ENCODE peak calls at places on chromosomes 1 and 21, in eight cellular contexts. M, R, Q, J, Y, H, X and U are unnamed samples.

GRCh38 chr1:208187499-208188041 is 56.6 kb downstream of the PLXNA2 start:
- DNase-seq in M (no peak), R (no peak), Q (no peak), J (no peak), Y (no peak), H (no peak), X (peak; percentile 37), U (no peak)

GRCh38 chr1:227846265-227846858 is 30.9 kb downstream of the PRSS38 start:
- DNase-seq in M (no peak), R (no peak), Q (no peak), J (no peak), Y (no peak), H (no peak), X (no peak), U (no peak)

GRCh38 chr1:205448540-205449253 is 7.1 kb downstream of the BLACAT1 start:
- DNase-seq in M (no peak), R (no peak), Q (no peak), J (no peak), Y (no peak), H (no peak), X (no peak), U (no peak)

GRCh38 chr1:171940373-171940772 is 99.1 kb downstream of the DNM3 start:
- DNase-seq in M (peak; percentile 58), R (no peak), Q (no peak), J (peak; percentile 4), Y (no peak), H (no peak), X (no peak), U (peak; percentile 2)

GRCh38 chr1:65958561-65959350 is 166.1 kb downstream of the PDE4B start:
- DNase-seq in M (no peak), R (peak; percentile 38), Q (no peak), J (no peak), Y (no peak), H (no peak), X (peak; percentile 53), U (peak; percentile 78)

GRCh38 chr1:165631403-165632151 is 543 bp downstream of the MGST3 start:
- DNase-seq in M (peak; percentile 53), R (peak; percentile 45), Q (peak; percentile 9), J (peak; percentile 49), Y (peak; percentile 24), H (peak; percentile 63), X (peak; percentile 65), U (peak; percentile 80)

GRCh38 chr1:163035791-163036249 is 33.3 kb upstream of the RGS4 start:
- DNase-seq in M (peak; percentile 82), R (no peak), Q (no peak), J (peak; percentile 72), Y (no peak), H (no peak), X (no peak), U (peak; percentile 90)

GRCh38 chr1:12434174-12434573 is 183.8 kb downstream of the DHRS3 start:
- DNase-seq in M (peak; percentile 42), R (no peak), Q (peak; percentile 15), J (no peak), Y (peak; percentile 29), H (no peak), X (peak; percentile 76), U (peak; percentile 56)

GRCh38 chr1:101262060-101262459 is 25.2 kb downstream of the S1PR1 start:
- DNase-seq in M (no peak), R (no peak), Q (no peak), J (no peak), Y (no peak), H (no peak), X (no peak), U (peak; percentile 55)

GRCh38 chr1:197633447-197634039 is 141.7 kb downstream of the DENND1B start:
- DNase-seq in M (no peak), R (no peak), Q (no peak), J (no peak), Y (no peak), H (no peak), X (no peak), U (no peak)

GRCh38 chr21:44285547-44285992 is at the start of gene AIRE:
- DNase-seq in M (no peak), R (no peak), Q (no peak), J (no peak), Y (no peak), H (no peak), X (no peak), U (no peak)

GRCh38 chr1:221517961-221518360 is 223.9 kb downstream of the DUSP10 start:
- DNase-seq in M (no peak), R (no peak), Q (no peak), J (no peak), Y (no peak), H (no peak), X (no peak), U (peak; percentile 94)

GRCh38 chr1:212983482-212983881 is 32.2 kb downstream of the ANGEL2 start:
- DNase-seq in M (no peak), R (no peak), Q (no peak), J (no peak), Y (no peak), H (no peak), X (no peak), U (no peak)

GRCh38 chr1:229570891-229571516 is 12.5 kb upstream of the ABCB10 start:
- DNase-seq in M (no peak), R (no peak), Q (no peak), J (no peak), Y (no peak), H (no peak), X (peak; percentile 32), U (no peak)

GRCh38 chr1:175597969-175598765 is 145.2 kb downstream of the TNR start:
- DNase-seq in M (no peak), R (no peak), Q (no peak), J (peak; percentile 5), Y (no peak), H (no peak), X (peak; percentile 79), U (peak; percentile 44)

GRCh38 chr1:158037876-158038359 is 44.5 kb downstream of the KIRREL1 start:
- DNase-seq in M (no peak), R (peak; percentile 2), Q (no peak), J (no peak), Y (no peak), H (peak; percentile 44), X (no peak), U (peak; percentile 67)

GRCh38 chr1:168783424-168783823 is 54.4 kb upstream of the DPT start:
- DNase-seq in M (no peak), R (no peak), Q (no peak), J (no peak), Y (no peak), H (no peak), X (no peak), U (no peak)

GRCh38 chr1:184684285-184685077 is 70.2 kb downstream of the EDEM3 start:
- DNase-seq in M (no peak), R (no peak), Q (no peak), J (no peak), Y (no peak), H (peak; percentile 44), X (no peak), U (no peak)

GRCh38 chr1:66331641-66332523 is 202.1 kb upstream of the SGIP1 start:
- DNase-seq in M (no peak), R (peak; percentile 86), Q (peak; percentile 33), J (peak; percentile 55), Y (peak; percentile 26), H (peak; percentile 61), X (peak; percentile 65), U (peak; percentile 94)

GRCh38 chr1:173768827-173769226 is 54.0 kb downstream of the KLHL20 start:
- DNase-seq in M (no peak), R (no peak), Q (no peak), J (no peak), Y (no peak), H (no peak), X (no peak), U (no peak)

GRCh38 chr1:26894263-26894662 is 4.2 kb upstream of the GPN2 start:
- DNase-seq in M (no peak), R (no peak), Q (no peak), J (no peak), Y (no peak), H (no peak), X (no peak), U (no peak)

GRCh38 chr1:32988665-32989064 is 24.1 kb upstream of the RNF19B start:
- DNase-seq in M (peak; percentile 37), R (no peak), Q (no peak), J (no peak), Y (no peak), H (no peak), X (no peak), U (peak; percentile 83)

GRCh38 chr1:151509350-151510019 is 1.7 kb upstream of the CGN start:
- DNase-seq in M (no peak), R (no peak), Q (no peak), J (no peak), Y (no peak), H (no peak), X (no peak), U (no peak)

GRCh38 chr1:228457017-228457395 is 30.2 kb upstream of the RNF187 start:
- DNase-seq in M (no peak), R (no peak), Q (no peak), J (no peak), Y (no peak), H (no peak), X (no peak), U (no peak)